ENCODE peak calls at places on chromosomes 6 and 20, in eight cellular contexts. Y, W, C, H, F, T, V and U are unnamed samples.

GRCh38 chr20:58716476-58717277 is 24.1 kb downstream of the NPEPL1 start:
- DNase-seq in T (no peak), H (peak; percentile 61), C (no peak), Y (peak; percentile 63), V (no peak), W (peak; percentile 11), F (peak; percentile 21), U (no peak)

GRCh38 chr6:144335315-144335861 is 50.3 kb downstream of the UTRN start:
- DNase-seq in F (no peak), H (no peak), W (no peak), V (no peak), C (no peak), Y (no peak), T (no peak), U (no peak)

GRCh38 chr6:133568970-133569889 is 319.7 kb upstream of the TCF21 start:
- DNase-seq in F (peak; percentile 83), C (no peak), T (peak; percentile 87), H (peak; percentile 68), V (no peak), Y (no peak), W (no peak), U (peak; percentile 7)

GRCh38 chr6:85459224-85459901 is 9.5 kb downstream of the NT5E start:
- DNase-seq in W (no peak), Y (no peak), C (no peak), F (peak; percentile 94), H (no peak), V (no peak), T (peak; percentile 50), U (no peak)

GRCh38 chr20:51493346-51493791 is 49.1 kb downstream of the NFATC2 start:
- DNase-seq in C (no peak), F (no peak), T (no peak), Y (no peak), H (no peak), W (no peak), V (no peak), U (no peak)

GRCh38 chr20:24738058-24738775 is 210.9 kb upstream of the CST7 start:
- DNase-seq in C (no peak), W (no peak), Y (no peak), F (no peak), T (no peak), V (no peak), H (no peak), U (no peak)

GRCh38 chr6:1701668-1702353 is 92.1 kb downstream of the FOXC1 start:
- DNase-seq in F (peak; percentile 97), V (no peak), T (no peak), C (peak; percentile 25), H (no peak), Y (no peak), W (no peak), U (no peak)

GRCh38 chr20:46897471-46897870 is 2.8 kb downstream of the EYA2 start:
- DNase-seq in T (no peak), W (no peak), Y (no peak), C (no peak), H (no peak), F (no peak), V (no peak), U (no peak)

GRCh38 chr6:6825986-6826901 is 237.7 kb downstream of the LY86 start:
- DNase-seq in H (peak; percentile 77), V (peak; percentile 69), T (no peak), Y (peak; percentile 82), F (peak; percentile 10), W (peak; percentile 56), C (no peak), U (no peak)

DNA sequence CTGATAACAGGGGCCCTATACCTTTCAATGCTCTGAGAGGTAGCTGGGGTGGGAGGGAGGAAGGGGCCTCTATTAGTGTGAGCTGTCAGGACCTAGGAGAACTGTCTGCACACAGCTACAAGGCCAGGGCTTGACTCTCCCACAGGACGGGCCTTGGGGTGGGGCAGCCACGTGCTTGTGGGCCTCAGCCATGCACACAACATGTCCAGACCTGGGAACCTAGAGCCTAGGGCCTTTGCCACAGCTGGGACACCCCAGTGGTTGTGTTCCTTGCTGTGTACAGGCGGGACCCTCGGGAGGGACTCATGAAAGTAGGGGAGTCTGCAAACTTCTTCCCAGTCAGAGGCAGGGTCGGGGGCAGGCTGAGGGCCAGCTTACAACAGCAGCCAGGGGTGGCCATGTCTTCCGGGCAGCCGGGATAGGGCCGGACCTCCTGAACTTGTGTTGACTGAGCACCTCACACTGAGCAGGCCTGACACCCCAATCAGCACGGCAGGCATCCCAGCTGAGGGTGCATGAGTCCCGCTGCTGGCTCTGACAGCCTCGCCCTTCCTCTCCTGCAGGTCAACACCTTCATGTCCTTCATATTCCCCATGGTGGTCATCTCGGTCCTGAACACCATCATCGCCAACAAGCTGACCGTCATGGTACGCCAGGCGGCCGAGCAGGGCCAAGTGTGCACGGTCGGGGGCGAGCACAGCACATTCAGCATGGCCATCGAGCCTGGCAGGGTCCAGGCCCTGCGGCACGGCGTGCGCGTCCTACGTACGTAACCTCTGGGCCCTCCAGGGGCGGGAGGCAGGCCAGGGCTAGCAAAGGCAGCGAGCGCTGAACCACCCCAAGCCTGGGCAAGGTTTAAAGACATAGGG is 41.9 kb upstream of the MRGBP start:
- DNase-seq in W (peak; percentile 11), F (no peak), V (no peak), Y (peak; percentile 69), H (no peak), C (no peak), T (no peak), U (no peak)
- H3K4me3 ChIP-seq in W (no peak overlapping the region), F (no peak overlapping the region), V (no peak overlapping the region), Y (no peak overlapping the region), H (no peak overlapping the region), C (no peak overlapping the region), T (no peak overlapping the region), U (no peak overlapping the region)

DNA sequence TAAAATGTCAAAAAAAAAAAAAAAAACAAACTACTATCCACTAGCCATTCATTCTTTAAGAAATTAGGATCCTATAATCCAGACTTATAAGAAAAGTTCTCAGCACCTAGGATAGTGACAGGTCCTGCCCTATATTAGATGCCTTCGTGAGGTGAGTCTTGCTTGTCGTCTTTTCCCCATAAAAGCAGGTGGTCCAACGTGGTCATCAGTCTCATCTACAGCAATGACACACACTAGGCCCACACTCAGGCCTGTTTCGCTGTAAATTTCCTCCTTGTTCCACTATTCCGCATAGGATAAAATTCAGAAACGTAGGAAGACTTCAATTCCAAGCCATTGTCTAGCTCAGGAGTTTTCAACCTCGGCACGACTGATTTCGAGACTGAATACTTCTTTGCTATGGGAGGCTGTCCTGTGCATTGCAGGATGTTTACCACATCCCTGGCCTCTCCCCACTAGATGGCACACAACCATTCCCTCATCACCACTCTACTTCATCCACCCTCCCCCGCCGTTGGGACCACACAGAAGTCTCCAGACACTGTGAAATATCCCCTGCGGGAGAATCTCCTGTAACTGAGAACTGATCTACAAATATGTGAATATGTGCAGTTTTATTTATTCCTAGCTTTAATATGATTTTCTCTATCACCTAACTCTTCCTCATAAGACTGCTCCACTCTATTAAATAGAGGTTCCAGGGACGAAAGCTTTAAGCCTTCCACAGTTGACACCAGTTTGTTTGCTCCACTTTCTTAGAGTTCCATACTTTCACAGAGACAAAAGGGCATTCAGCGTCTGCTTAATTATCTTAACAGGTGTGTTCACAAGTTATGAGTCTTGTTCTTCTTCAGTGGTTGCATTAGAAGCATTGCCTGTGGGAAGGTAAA is 346.3 kb downstream of the BMP2 start:
- DNase-seq in F (peak; percentile 33), T (no peak), Y (no peak), W (peak; percentile 30), V (no peak), H (no peak), C (no peak), U (no peak)
- TF ChIP-seq CTCF in F (peak; percentile 46), T (no peak), Y (peak; percentile 28), W (peak; percentile 68), V (peak; percentile 39), H (no peak), C (no peak), U (peak; percentile 52)

GRCh38 chr6:43805695-43806040 is 35.7 kb downstream of the VEGFA start:
- DNase-seq in C (no peak), F (no peak), T (no peak), H (no peak), W (no peak), Y (no peak), V (no peak), U (no peak)
- H3K4me3 ChIP-seq in C (no peak overlapping the region), F (no peak overlapping the region), T (no peak overlapping the region), H (no peak overlapping the region), W (no peak overlapping the region), Y (no peak overlapping the region), V (no peak overlapping the region), U (no peak overlapping the region)

GRCh38 chr20:57672953-57673575 is 36.8 kb downstream of the PMEPA1 start:
- DNase-seq in W (no peak), V (no peak), F (no peak), C (no peak), H (no peak), Y (no peak), T (no peak), U (no peak)

GRCh38 chr20:57671072-57671391 is 38.8 kb downstream of the PMEPA1 start:
- DNase-seq in T (no peak), H (no peak), V (no peak), W (no peak), C (no peak), Y (no peak), F (no peak), U (no peak)

GRCh38 chr20:57670288-57671071 is 39.3 kb downstream of the PMEPA1 start:
- DNase-seq in Y (no peak), C (no peak), W (no peak), F (no peak), V (no peak), T (no peak), H (no peak), U (no peak)

GRCh38 chr20:57672164-57672563 is 37.7 kb downstream of the PMEPA1 start:
- DNase-seq in F (peak; percentile 60), V (no peak), Y (peak; percentile 85), T (no peak), C (peak; percentile 63), H (peak; percentile 78), W (peak; percentile 74), U (no peak)

DNA sequence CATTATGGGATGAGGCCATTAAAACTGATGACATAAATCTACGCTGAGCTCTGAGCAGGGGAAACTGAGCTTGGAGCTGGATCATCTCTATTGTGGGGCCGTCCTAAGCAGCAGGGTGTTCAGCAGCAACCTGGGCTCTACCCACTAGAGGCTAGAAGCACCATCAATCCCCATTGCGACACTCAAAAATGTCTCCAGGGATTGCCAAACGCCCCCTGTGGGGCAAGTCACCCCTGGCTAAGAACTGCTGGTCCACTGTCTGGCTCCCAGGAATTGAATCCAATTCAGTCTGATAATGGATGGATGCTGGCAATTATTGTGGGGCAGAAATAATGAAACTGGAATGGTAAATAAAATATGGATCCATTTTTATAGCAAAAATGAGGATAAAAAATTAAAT is 38.2 kb downstream of the PMEPA1 start:
- DNase-seq in W (no peak), F (no peak), Y (no peak), C (no peak), T (no peak), V (no peak), H (no peak), U (no peak)
- TF ChIP-seq CTCF in W (no peak), F (peak; percentile 6), Y (no peak), C (no peak), T (no peak), V (no peak), H (no peak), U (no peak)